ENCODE peak calls at places on chromosomes 5 and 9, in eight cellular contexts. I, V, F, Z, N, B, H and U are unnamed samples.

GRCh38 chr9:4700932-4701331 is 21.6 kb downstream of the CDC37L1 start:
- DNase-seq in I (no peak), V (no peak), F (no peak), Z (no peak), N (no peak), B (no peak), H (no peak), U (no peak)

GRCh38 chr5:67047180-67047579 is 149.4 kb downstream of the CD180 start:
- DNase-seq in I (no peak), V (peak), F (no peak), Z (peak), N (no peak), B (no peak), H (no peak), U (no peak)

GRCh38 chr5:38807570-38808461 is 38.0 kb upstream of the OSMR start:
- DNase-seq in I (peak), V (no peak), F (no peak), Z (peak), N (no peak), B (no peak), H (no peak), U (peak)

GRCh38 chr5:107772418-107773310 is 101.9 kb upstream of the EFNA5 start:
- DNase-seq in I (no peak), V (no peak), F (no peak), Z (no peak), N (no peak), B (no peak), H (no peak), U (no peak)

GRCh38 chr9:17905356-17906203 is 326.7 kb downstream of the SH3GL2 start:
- DNase-seq in I (no peak), V (no peak), F (no peak), Z (no peak), N (no peak), B (peak), H (no peak), U (no peak)

GRCh38 chr5:110852053-110852452 is 113.2 kb downstream of the SLC25A46 start:
- DNase-seq in I (no peak), V (no peak), F (no peak), Z (no peak), N (no peak), B (no peak), H (no peak), U (no peak)

GRCh38 chr5:163912023-163912422 is 406.6 kb downstream of the MAT2B start:
- DNase-seq in I (no peak), V (no peak), F (no peak), Z (no peak), N (no peak), B (no peak), H (no peak), U (no peak)

GRCh38 chr5:174412374-174412773 is 312.0 kb upstream of the MSX2 start:
- DNase-seq in I (no peak), V (no peak), F (no peak), Z (no peak), N (no peak), B (no peak), H (no peak), U (no peak)

GRCh38 chr5:142602720-142603245 is 83.1 kb downstream of the FGF1 start:
- DNase-seq in I (peak), V (no peak), F (no peak), Z (peak), N (no peak), B (no peak), H (no peak), U (peak)

GRCh38 chr5:54807421-54807820 is 178.0 kb downstream of the ESM1 start:
- DNase-seq in I (peak), V (peak), F (no peak), Z (peak), N (no peak), B (no peak), H (no peak), U (peak)

GRCh38 chr9:93116049-93116961 is 17.7 kb downstream of the NINJ1 start:
- DNase-seq in I (peak), V (peak), F (no peak), Z (peak), N (no peak), B (peak), H (no peak), U (peak)

GRCh38 chr5:173538018-173538417 is 78.4 kb downstream of the BOD1 start:
- DNase-seq in I (no peak), V (no peak), F (no peak), Z (no peak), N (no peak), B (no peak), H (no peak), U (no peak)

GRCh38 chr5:138469540-138470321 is 4.5 kb downstream of the EGR1 start:
- DNase-seq in I (no peak), V (no peak), F (no peak), Z (peak), N (peak), B (no peak), H (no peak), U (peak)

GRCh38 chr5:132260051-132260450 is 2.6 kb downstream of the PDLIM4 start:
- DNase-seq in I (peak), V (no peak), F (no peak), Z (peak), N (no peak), B (no peak), H (no peak), U (no peak)